ENCODE peak calls at places on chromosomes 2 and 18, in five cellular contexts. F is glutamatergic neuron, T is iris pigment epithelial cell, U is breast epithelium, N is NCI-H1417. I is an unnamed sample.

GRCh38 chr18:183769-184168 is 25.4 kb downstream of the USP14 start:
- DNase-seq in F (no peak), T (peak), U (no peak), N (peak), I (no peak)

GRCh38 chr18:53603281-53603680 is 621.2 kb downstream of the MBD2 start:
- DNase-seq in F (no peak), T (no peak), U (no peak), N (no peak), I (no peak)

GRCh38 chr2:217804338-217804737 is 198.5 kb downstream of the TNS1 start:
- DNase-seq in F (peak), T (no peak), U (no peak), N (no peak), I (no peak)

GRCh38 chr2:47771211-47771610 is 11.7 kb upstream of the MSH6 start:
- DNase-seq in F (no peak), T (peak), U (no peak), N (peak), I (no peak)

GRCh38 chr2:28296904-28297303 is 95.8 kb upstream of the FOSL2 start:
- DNase-seq in F (no peak), T (peak), U (no peak), N (no peak), I (no peak)

GRCh38 chr2:205780645-205781044 is 98.3 kb downstream of the NRP2 start:
- DNase-seq in F (no peak), T (no peak), U (no peak), N (no peak), I (no peak)

GRCh38 chr2:10067330-10067729 is 12.9 kb downstream of the CYS1 start:
- DNase-seq in F (no peak), T (no peak), U (no peak), N (no peak), I (no peak)

GRCh38 chr2:178258916-178259315 is 64.6 kb downstream of the OSBPL6 start:
- DNase-seq in F (no peak), T (no peak), U (no peak), N (no peak), I (no peak)

GRCh38 chr2:189999661-190000060 is 62.9 kb downstream of the MSTN start:
- DNase-seq in F (no peak), T (no peak), U (no peak), N (no peak), I (no peak)

GRCh38 chr2:162475661-162476060 is 131.7 kb downstream of the GCA start:
- DNase-seq in F (peak), T (peak), U (no peak), N (peak), I (no peak)

GRCh38 chr2:219369447-219369861 is 18.3 kb downstream of the DNPEP start:
- DNase-seq in F (no peak), T (peak), U (peak), N (no peak), I (no peak)

GRCh38 chr2:238286551-238286950 is 1.9 kb downstream of the PER2 start:
- DNase-seq in F (no peak), T (peak), U (peak), N (peak), I (no peak)

GRCh38 chr2:479505-480161 is 191.7 kb upstream of the ALKAL2 start:
- DNase-seq in F (no peak), T (no peak), U (no peak), N (no peak), I (no peak)